ENCODE peak calls at places on chromosome 22, in six cellular contexts. M is mesendoderm, W is heart right ventricle, P is ovary, K is IMR-90, V is right lobe of liver. C is an unnamed sample. For H3K4me1, the result is how much of the 10 kb centered on the place peaks cover.

GRCh38 chr22:49052023-49052538 is 775.6 kb downstream of the BRD1 start:
- DNase-seq in K (no peak), P (peak), W (no peak), M (no peak), V (no peak), C (no peak)

GRCh38 chr22:41446057-41446501 is 522 bp downstream of the TOB2 start:
- DNase-seq in M (no peak), V (peak), W (peak), P (peak), K (no peak), C (peak)

GRCh38 chr22:39128508-39128907 is 24.0 kb downstream of the CBX7 start:
- DNase-seq in P (no peak), W (no peak), K (no peak), V (no peak), M (no peak), C (no peak)

GRCh38 chr22:39248254-39248653 is 3.5 kb upstream of the PDGFB start:
- DNase-seq in W (no peak), K (no peak), P (no peak), M (no peak), V (no peak), C (no peak)

GRCh38 chr22:38415561-38416321 is 39.3 kb downstream of the KCNJ4 start:
- DNase-seq in M (peak), V (peak), P (peak), K (no peak), W (peak), C (peak)

GRCh38 chr22:41405588-41405987 is 23.8 kb downstream of the TEF start:
- DNase-seq in W (no peak), K (no peak), P (no peak), V (no peak), M (no peak), C (no peak)

GRCh38 chr22:36734171-36735058 is 30.9 kb upstream of the CACNG2 start:
- DNase-seq in P (no peak), K (peak), W (no peak), M (peak), V (peak), C (peak)

GRCh38 chr22:23849009-23850006 is 8.4 kb upstream of the SLC2A11 start:
- DNase-seq in V (peak), M (peak), W (peak), K (peak), P (peak), C (peak)

GRCh38 chr22:24207264-24208011 is 26.2 kb downstream of the SUSD2 start:
- DNase-seq in P (no peak), V (no peak), W (no peak), K (no peak), M (no peak), C (no peak)

GRCh38 chr22:29987143-29987542 is 93.1 kb upstream of the HORMAD2 start:
- DNase-seq in V (no peak), P (no peak), W (no peak), M (no peak), K (no peak), C (no peak)

GRCh38 chr22:39658367-39658766 is 87.8 kb downstream of the CACNA1I start:
- DNase-seq in P (no peak), V (no peak), W (no peak), K (no peak), M (no peak), C (no peak)

GRCh38 chr22:37371491-37371890 is 55.8 kb downstream of the ELFN2 start:
- DNase-seq in V (no peak), W (no peak), M (no peak), P (no peak), K (no peak), C (no peak)

GRCh38 chr22:24289138-24289537 is 18.5 kb downstream of the SPECC1L start:
- DNase-seq in V (no peak), W (no peak), P (no peak), K (peak), M (peak), C (no peak)

GRCh38 chr22:31085493-31085824 is 4.3 kb downstream of the SMTN start:
- DNase-seq in V (peak), M (peak), P (no peak), K (no peak), W (peak), C (peak)

GRCh38 chr22:22103078-22103593 is 120.5 kb upstream of the TOP3B start:
- DNase-seq in V (no peak), M (peak), K (no peak), P (no peak), W (no peak), C (no peak)

GRCh38 chr22:17777005-17777716 is 2.9 kb upstream of the BID start:
- DNase-seq in K (no peak), W (peak), P (no peak), V (peak), M (no peak), C (no peak)

GRCh38 chr22:28734393-28734792 is 7.2 kb downstream of the CHEK2 start:
- DNase-seq in W (no peak), M (no peak), K (no peak), P (no peak), V (no peak), C (no peak)

GRCh38 chr22:40396882-40397281 is 26.5 kb downstream of the SGSM3 start:
- DNase-seq in W (peak), V (no peak), K (peak), M (peak), P (no peak), C (no peak)

GRCh38 chr22:35065796-35066218 is at the start of gene ISX:
- DNase-seq in P (no peak), M (no peak), K (no peak), V (no peak), W (no peak), C (no peak)

GRCh38 chr22:23497016-23497885 is 82.8 kb downstream of the IGLL1 start:
- DNase-seq in P (no peak), W (no peak), M (no peak), V (no peak), K (no peak), C (peak)

GRCh38 chr22:41048791-41049717 is 43.3 kb upstream of the EP300 start:
- DNase-seq in P (peak), M (peak), W (peak), V (no peak), K (peak), C (peak)

GRCh38 chr22:17774206-17774927 is at the start of gene BID:
- DNase-seq in M (no peak), K (peak), P (peak), V (peak), W (peak), C (peak)

GRCh38 chr22:24060375-24060788 is 49.3 kb downstream of the CABIN1 start:
- DNase-seq in M (no peak), W (peak), P (no peak), K (peak), V (no peak), C (no peak)

GRCh38 chr22:47817380-47817779 is 1054.9 kb downstream of the TBC1D22A start:
- DNase-seq in W (no peak), P (no peak), M (no peak), V (no peak), K (no peak), C (no peak)

GRCh38 chr22:37278261-37278660 is 4.0 kb upstream of the CYTH4 start:
- DNase-seq in K (no peak), V (no peak), M (no peak), W (no peak), P (no peak), C (no peak)

DNA sequence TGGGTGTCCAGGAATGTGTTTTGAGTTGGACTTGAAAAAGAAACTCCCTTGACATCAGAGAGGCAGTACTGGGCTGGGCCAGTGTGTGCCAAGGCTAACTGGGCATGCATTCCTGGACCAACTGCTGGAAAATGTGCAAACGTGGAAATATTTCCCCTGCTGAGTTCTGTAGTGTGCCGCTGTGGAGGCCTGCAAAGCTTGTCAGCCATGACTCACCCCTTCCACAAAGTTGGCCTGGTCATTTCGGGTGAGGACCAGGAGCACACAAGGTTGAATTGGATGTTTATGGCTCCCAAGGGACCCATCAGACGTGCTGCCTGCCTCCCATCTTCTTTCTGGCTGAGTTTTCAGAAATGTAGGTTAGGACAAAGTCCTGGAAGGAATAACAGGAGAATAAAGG is 513.1 kb downstream of the MIAT start:
- DNase-seq in V (no peak), M (no peak), K (peak), P (peak), W (no peak), C (peak)
- H3K27ac ChIP-seq in V (no peak), M (no peak), K (no peak), P (no peak), W (no peak), C (no peak)

GRCh38 chr22:50444663-50445062 is 30.2 kb downstream of the SBF1 start:
- DNase-seq in K (peak), V (no peak), W (no peak), P (peak), M (peak), C (peak)

GRCh38 chr22:50445880-50446707 is 28.7 kb downstream of the SBF1 start:
- DNase-seq in P (no peak), M (no peak), W (no peak), V (no peak), K (no peak), C (peak)

GRCh38 chr22:50443801-50444625 is 30.8 kb downstream of the SBF1 start:
- DNase-seq in P (no peak), M (no peak), W (no peak), V (no peak), K (no peak), C (peak)

GRCh38 chr22:50446708-50447575 is 27.9 kb downstream of the SBF1 start:
- DNase-seq in K (no peak), M (no peak), W (no peak), P (no peak), V (no peak), C (no peak)

DNA sequence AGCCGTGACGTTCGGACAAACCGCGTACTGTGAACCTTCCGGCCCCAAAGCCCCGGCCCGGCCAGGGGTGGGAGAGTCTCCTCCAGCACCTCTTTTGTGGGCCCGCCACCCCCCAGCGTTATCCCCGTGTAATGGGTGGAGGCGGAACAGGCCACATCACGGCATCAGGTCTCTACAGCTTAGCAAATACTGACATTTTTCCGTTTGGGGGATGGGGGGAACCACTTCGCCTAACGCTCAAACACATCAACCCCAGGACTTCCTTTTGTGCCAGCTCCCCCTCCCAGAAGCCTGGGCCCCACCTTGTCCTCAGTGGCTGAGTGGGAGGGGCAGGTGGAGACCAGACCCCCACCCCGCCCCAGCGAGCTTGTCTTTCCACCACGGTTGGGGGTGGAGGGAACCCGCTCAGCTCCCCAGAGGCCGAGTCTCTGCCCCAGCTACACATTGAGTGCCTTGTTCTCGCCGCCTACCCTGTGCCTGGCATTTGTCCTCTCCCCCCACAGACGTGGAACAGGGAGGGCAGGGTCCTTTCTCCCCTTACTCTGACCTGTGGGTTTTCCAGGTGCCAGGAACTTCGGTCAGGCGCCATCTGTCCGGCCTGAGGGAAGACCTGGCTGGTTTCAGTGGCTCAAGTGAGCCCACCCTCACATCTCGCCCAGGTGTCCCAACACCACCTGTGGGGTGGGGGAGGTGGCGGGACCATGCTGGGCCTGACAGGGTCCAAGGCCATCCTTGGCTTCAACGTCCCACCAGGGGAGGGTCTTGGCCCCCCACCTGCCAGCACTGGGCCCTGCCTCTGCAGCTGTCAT is 29.6 kb downstream of the SBF1 start:
- DNase-seq in W (no peak), K (no peak), M (no peak), P (no peak), V (no peak), C (peak)
- H3K4me1 ChIP-seq in W (under half), K (under half), M (under half), P (under half), V (under half), C (under half)

DNA sequence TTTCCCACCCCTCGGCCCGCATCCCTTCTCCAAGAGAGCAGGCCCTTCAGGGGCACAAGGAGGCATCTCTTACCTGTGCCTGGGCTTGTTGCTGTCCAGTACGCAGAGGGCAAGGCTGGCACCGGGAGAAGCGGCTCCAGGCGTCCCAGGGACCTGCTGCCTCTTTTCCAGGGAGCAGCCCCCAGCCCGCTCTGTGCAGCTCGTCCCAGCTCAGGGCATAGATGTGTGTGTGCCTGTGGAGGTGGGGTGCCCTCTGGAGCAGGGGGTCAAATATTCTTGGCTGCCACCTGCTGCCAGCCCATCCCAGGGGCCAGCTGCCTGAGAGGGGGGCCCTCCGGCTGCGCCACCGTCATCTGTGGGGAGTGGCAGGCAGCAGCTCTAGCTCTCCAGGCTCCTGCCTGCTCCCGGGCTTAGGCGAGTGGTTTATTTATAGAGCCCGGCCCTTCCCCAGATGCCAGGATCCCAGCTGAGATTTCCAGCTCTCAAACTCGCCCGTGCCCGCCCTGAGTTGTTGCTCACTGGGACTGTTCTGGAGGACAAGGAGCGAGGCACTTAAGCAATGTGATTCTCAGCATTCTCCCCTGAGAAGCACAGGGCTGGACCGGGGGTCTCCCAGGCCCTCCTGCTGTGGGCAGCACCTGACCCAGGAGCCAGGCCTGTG is 87.5 kb downstream of the RTL6 start:
- DNase-seq in M (no peak), K (no peak), P (peak), V (no peak), W (peak), C (peak)
- H3K27ac ChIP-seq in M (no peak), K (no peak), P (no peak), V (no peak), W (no peak), C (no peak)

DNA sequence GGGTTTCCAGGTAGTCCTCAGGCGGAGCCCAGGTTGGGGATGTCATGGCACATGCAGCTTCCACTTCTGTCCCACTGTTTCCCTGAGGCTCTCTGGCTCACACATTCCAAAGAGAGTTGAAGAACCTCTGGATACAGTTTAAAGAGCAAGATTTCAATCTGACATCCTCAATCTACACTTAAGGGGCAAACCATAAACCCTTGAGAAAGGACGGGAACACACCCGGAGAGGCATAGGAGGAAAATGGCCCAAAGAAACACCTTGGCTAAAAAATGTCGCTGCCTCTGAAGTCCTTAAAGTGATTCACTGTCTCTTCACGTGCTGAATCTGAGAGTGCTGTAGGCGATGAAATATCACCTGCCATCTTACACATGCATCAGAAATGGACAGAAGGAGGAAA is 70.9 kb upstream of the ARFGAP3 start:
- DNase-seq in M (no peak), V (no peak), W (no peak), K (no peak), P (no peak), C (no peak)
- H3K4me1 ChIP-seq in M (under half), V (under half), W (half or more), K (under half), P (under half), C (under half)

GRCh38 chr22:19597399-19597735 is 73.2 kb upstream of the CLDN5 start:
- DNase-seq in V (no peak), M (no peak), K (no peak), P (no peak), W (no peak), C (no peak)
- H3K27ac ChIP-seq in V (peak), M (no peak), K (no peak), P (no peak), W (no peak), C (no peak)

DNA sequence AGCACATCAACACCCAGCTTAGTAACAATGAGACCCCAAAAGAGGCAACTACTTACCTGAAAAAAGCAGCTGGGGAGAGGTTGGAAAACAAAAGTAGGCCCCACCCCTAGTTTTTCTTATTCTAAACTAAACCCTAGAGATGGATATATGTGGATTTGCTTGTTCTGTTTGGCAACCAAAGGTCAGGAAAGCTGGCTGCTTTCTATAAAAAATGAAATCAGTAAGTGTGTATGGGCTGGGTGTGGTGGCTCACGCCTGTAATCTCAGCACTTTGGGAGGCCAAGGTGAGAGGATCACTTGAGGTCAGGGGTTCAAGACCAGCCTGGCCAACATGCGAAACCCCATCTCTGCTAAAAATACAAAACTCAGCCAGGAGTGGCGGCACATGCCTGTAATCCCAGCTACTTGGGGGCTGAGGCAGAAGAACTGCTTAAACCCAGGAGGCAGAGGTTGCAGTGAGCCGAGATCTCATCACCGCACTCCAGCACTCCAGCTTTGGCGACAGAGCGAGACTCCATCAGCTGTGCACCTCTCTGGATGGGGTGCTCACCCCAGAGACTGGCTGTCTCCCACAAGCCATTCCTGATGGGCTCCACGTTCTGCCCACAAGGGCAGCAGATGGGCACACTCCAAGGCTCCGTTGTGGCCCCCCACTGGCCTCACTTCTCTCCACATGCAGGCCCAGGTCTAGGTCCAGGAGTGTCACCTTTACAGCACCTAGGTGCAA is 30.0 kb downstream of the PACSIN2 start:
- DNase-seq in K (no peak), M (no peak), V (no peak), W (no peak), P (no peak), C (no peak)
- H3K4me1 ChIP-seq in K (under half), M (under half), V (under half), W (under half), P (under half), C (under half)

GRCh38 chr22:46046299-46046685 is 69.3 kb upstream of the WNT7B start:
- DNase-seq in W (no peak), K (no peak), M (no peak), P (peak), V (peak), C (no peak)
- H3K27ac ChIP-seq in W (peak), K (no peak), M (no peak), P (peak), V (peak), C (peak)

GRCh38 chr22:19098157-19098556 is 24.1 kb downstream of the DGCR2 start:
- DNase-seq in W (no peak), V (peak), K (peak), M (no peak), P (no peak), C (no peak)

GRCh38 chr22:19092725-19093124 is 29.5 kb downstream of the DGCR2 start:
- DNase-seq in W (no peak), P (no peak), M (no peak), K (no peak), V (no peak), C (no peak)

GRCh38 chr22:19097518-19097917 is 24.7 kb downstream of the DGCR2 start:
- DNase-seq in P (no peak), K (no peak), V (peak), M (no peak), W (no peak), C (no peak)

GRCh38 chr22:19094393-19094997 is 27.7 kb downstream of the DGCR2 start:
- DNase-seq in W (no peak), V (no peak), K (no peak), P (no peak), M (no peak), C (no peak)

GRCh38 chr22:19096555-19096954 is 25.7 kb downstream of the DGCR2 start:
- DNase-seq in W (no peak), M (no peak), P (no peak), K (no peak), V (no peak), C (no peak)
- H3K4me1 ChIP-seq in W (under half), M (under half), P (under half), K (under half), V (under half), C (under half)

GRCh38 chr22:25366876-25367466 is 147.5 kb downstream of the CRYBB2 start:
- DNase-seq in P (no peak), K (no peak), M (no peak), V (no peak), W (no peak), C (peak)
- H3K27ac ChIP-seq in P (no peak), K (no peak), M (no peak), V (no peak), W (no peak), C (no peak)

DNA sequence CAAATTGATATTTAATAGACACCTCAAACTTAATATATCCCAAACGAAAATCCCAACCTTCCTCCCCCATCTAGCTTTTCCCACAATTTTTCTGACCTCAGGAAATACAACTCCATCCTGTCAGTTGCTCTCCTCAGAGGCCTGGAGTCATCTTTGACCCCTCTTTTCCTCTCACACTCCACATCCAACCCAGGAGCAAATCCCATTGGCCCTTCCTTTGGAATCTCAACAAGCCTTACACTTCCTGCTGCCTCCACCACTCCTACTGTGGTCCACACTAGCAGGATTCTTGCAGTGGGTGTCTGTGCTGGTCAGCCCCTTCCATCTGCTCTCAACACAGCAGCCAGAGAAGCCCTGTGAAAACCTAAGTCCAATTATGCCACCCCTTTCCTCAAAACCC is 39.3 kb upstream of the RFPL3 start:
- DNase-seq in V (peak), W (no peak), K (no peak), P (no peak), M (no peak), C (no peak)
- H3K4me1 ChIP-seq in V (under half), W (under half), K (under half), P (under half), M (under half), C (under half)